ENCODE peak calls at places on chromosomes 7 and 10, in four cellular contexts. J is HepG2, Z is K562, Q is GM12878. I is an unnamed sample.

GRCh38 chr10:96493871-96494525 is 19.7 kb downstream of the TLL2 start:
- DNase-seq in J (no peak), Z (no peak), Q (no peak), I (no peak)

GRCh38 chr10:130138479-130138866 is 2.3 kb downstream of the GLRX3 start:
- DNase-seq in J (peak; percentile 87), Z (peak; percentile 72), Q (no peak), I (peak; percentile 44)

GRCh38 chr7:143269254-143269653 is 6.0 kb downstream of the GSTK1 start:
- DNase-seq in J (no peak), Z (peak; percentile 30), Q (no peak), I (no peak)

GRCh38 chr10:30111340-30111980 is 52.1 kb upstream of the JCAD start:
- DNase-seq in J (no peak), Z (no peak), Q (no peak), I (no peak)

GRCh38 chr7:144470052-144470451 is 66.6 kb upstream of the NOBOX start:
- DNase-seq in J (no peak), Z (no peak), Q (no peak), I (no peak)

GRCh38 chr7:96910484-96910883 is 94.9 kb upstream of the DLX6 start:
- DNase-seq in J (peak; percentile 8), Z (no peak), Q (no peak), I (no peak)

GRCh38 chr10:91626936-91627335 is 5.9 kb downstream of the PPP1R3C start:
- DNase-seq in J (no peak), Z (no peak), Q (no peak), I (no peak)

GRCh38 chr10:127368937-127369336 is 172.5 kb upstream of the INSYN2A start:
- DNase-seq in J (no peak), Z (no peak), Q (no peak), I (no peak)

GRCh38 chr10:6083523-6084475 is 5.0 kb upstream of the RBM17 start:
- DNase-seq in J (no peak), Z (no peak), Q (no peak), I (no peak)

GRCh38 chr7:148962515-148962822 is 65.8 kb downstream of the PDIA4 start:
- DNase-seq in J (no peak), Z (no peak), Q (no peak), I (no peak)

GRCh38 chr7:148959726-148960125 is 68.6 kb downstream of the PDIA4 start:
- DNase-seq in J (no peak), Z (no peak), Q (no peak), I (no peak)

GRCh38 chr7:148963583-148964509 is 64.5 kb downstream of the PDIA4 start:
- DNase-seq in J (peak; percentile 36), Z (peak; percentile 33), Q (no peak), I (no peak)

GRCh38 chr7:148964510-148965267 is 63.6 kb downstream of the PDIA4 start:
- DNase-seq in J (no peak), Z (peak; percentile 63), Q (no peak), I (no peak)

GRCh38 chr7:148962823-148963582 is 65.3 kb downstream of the PDIA4 start:
- DNase-seq in J (peak; percentile 45), Z (peak; percentile 86), Q (peak; percentile 68), I (peak; percentile 60)
- TF ChIP-seq REST in J (no peak), Z (no peak), Q (no peak), I (no peak)

GRCh38 chr7:157683251-157684156 is 346.7 kb downstream of the DNAJB6 start:
- DNase-seq in J (no peak), Z (no peak), Q (no peak), I (no peak)
- H3K4me3 ChIP-seq in J (no peak overlapping the region), Z (no peak overlapping the region), Q (no peak overlapping the region), I (no peak overlapping the region)

DNA sequence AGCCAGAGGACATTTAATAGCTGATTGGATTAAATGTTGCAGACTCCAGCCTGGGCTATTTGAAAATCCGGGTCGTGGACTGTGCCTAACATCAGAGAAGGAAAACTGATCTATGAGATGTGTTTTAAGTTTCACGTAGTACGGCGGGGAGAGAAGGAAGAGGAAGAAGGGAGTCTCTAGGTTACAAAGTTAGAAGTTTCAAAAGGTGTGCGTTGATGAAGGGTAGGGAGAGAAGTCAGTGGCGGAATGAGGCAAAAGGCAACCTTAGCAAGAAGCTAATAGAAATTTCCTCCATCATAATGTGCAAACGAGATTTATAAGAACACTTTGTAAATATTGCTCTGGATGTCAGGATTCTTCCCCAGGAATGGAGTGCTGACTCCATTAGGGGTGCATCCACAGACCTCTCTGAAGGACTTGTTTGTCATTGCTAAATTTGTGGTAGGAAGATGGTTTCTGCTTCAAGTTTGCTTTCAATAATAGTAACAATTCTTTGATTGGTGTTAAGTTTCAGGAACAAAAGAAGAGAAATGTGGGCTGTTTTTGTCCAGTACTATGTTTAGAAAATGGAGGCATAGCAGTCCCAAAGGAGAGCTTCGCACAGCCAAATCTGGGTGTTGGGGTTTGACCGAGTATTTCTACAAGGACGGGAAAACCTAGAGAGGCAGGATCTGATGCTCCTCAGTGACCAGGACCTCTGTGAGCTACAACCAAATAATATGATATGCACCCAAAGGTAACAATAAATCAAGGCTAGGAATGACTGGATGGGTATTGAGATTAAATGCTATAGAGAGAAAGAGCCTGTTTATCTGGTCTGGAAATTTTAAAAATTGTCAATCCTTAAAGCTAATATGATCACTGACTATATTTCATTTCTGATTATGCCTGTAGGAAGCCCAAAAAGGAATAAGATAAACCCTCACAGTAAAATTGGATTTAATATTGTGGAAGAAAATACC is 8.2 kb downstream of the TWIST1 start:
- DNase-seq in J (no peak), Z (no peak), Q (no peak), I (no peak)
- TF ChIP-seq ZNF274 in J (no peak), Z (no peak), Q (no peak), I (no peak)

GRCh38 chr7:77536413-77537135 is 521 bp upstream of the PTPN12 start:
- DNase-seq in J (peak; percentile 95), Z (peak; percentile 99), Q (peak; percentile 74), I (peak; percentile 88)
- TF ChIP-seq REST in J (no peak), Z (no peak), Q (no peak), I (no peak)

DNA sequence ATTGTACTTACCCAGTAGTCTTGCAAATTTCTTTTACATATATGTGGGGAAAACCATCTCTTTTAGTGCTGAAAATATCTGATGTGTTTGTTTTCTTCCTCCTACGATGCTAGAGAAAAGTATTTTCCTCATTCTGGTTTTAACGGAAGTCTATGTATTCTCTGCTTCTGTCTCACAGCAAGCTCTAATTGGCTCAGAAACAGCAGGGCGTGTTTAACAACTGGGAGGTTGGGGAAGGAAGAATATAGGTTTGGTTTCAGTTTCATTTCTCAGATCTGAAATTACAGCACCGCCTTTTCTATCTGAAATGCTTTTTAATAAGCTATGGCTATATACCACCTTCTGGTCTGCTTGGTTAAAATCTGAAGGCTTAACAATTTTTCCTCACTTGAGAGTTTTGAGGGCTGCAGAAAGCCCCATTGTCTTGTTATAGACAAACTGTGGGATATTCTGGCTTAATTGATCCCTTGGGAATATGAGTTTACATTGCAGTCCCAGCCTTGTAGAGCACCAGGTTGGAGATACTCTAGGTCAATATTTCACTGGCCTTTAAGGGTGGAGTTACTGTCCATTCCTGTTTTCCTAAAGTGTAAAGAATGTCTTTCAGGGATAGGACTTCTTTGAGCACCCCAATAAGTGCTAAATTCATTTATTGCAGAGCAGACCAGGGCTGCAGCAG is at the start of gene SAMD9:
- DNase-seq in J (peak; percentile 42), Z (peak; percentile 67), Q (peak; percentile 77), I (peak; percentile 49)
- H3K4me3 ChIP-seq in J (peak within 1 kb of the TSS; percentile 68), Z (peak within 1 kb of the TSS; percentile 26), Q (peak within 1 kb of the TSS; percentile 73), I (peak within 1 kb of the TSS; percentile 44)

GRCh38 chr10:35696392-35696791 is 54.3 kb upstream of the FZD8 start:
- DNase-seq in J (no peak), Z (no peak), Q (no peak), I (no peak)
- TF ChIP-seq ZNF274 in J (no peak), Z (no peak), Q (no peak), I (no peak)

GRCh38 chr7:46586406-46586805 is 665.3 kb upstream of the IGFBP3 start:
- DNase-seq in J (no peak), Z (no peak), Q (no peak), I (no peak)
- TF ChIP-seq REST in J (no peak), Z (no peak), Q (no peak), I (no peak)

DNA sequence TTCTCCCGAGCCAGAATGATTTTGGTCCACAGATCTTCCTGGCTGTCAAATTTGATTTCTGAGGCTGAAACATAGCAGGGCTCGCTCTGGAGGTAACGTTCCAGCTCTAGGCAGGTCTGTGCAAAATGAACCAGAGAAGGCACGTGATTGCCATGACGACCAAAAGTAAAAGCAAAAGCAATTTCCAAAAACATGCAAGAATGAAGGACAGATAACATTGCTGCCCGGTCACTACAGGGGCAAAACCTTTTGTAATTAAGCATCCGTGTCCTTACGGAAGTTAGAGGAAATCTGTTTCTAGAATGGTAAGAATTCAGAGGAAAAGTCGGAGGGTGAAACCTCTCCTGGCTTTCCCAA is 2.9 kb downstream of the KLF6 start:
- DNase-seq in J (no peak), Z (no peak), Q (no peak), I (no peak)
- H3K4me3 ChIP-seq in J (peak overlapping the region; percentile 81), Z (peak overlapping the region; percentile 92), Q (peak overlapping the region; percentile 93), I (no peak overlapping the region)